ENCODE peak calls at places on chromosomes 1 and 21, in six cellular contexts. One of them, this sample, is unnamed.

GRCh38 chr1:64686828-64687724 is 57.8 kb upstream of the RAVER2 start:
- DNase-seq in HCEC 1CT: peak
- DNase-seq in lower lobe of right lung: no peak
- DNase-seq in amniotic stem cell: no peak
- DNase-seq in T-helper 1 cell: no peak
- DNase-seq in GM04504: peak
- DNase-seq in this sample: peak

GRCh38 chr1:155974208-155975165 is 3.9 kb downstream of the ARHGEF2 start:
- DNase-seq in HCEC 1CT: no peak
- DNase-seq in lower lobe of right lung: no peak
- DNase-seq in amniotic stem cell: no peak
- DNase-seq in T-helper 1 cell: no peak
- DNase-seq in GM04504: no peak
- DNase-seq in this sample: no peak

GRCh38 chr1:25123551-25123950 is 108.8 kb downstream of the SYF2 start:
- DNase-seq in HCEC 1CT: no peak
- DNase-seq in lower lobe of right lung: no peak
- DNase-seq in amniotic stem cell: no peak
- DNase-seq in T-helper 1 cell: no peak
- DNase-seq in GM04504: no peak
- DNase-seq in this sample: no peak

GRCh38 chr1:62685431-62685859 is 2.7 kb downstream of the DOCK7 start:
- DNase-seq in HCEC 1CT: peak
- DNase-seq in lower lobe of right lung: no peak
- DNase-seq in amniotic stem cell: no peak
- DNase-seq in T-helper 1 cell: no peak
- DNase-seq in GM04504: no peak
- DNase-seq in this sample: no peak

GRCh38 chr1:167794043-167794442 is 72.3 kb downstream of the MPZL1 start:
- DNase-seq in HCEC 1CT: no peak
- DNase-seq in lower lobe of right lung: no peak
- DNase-seq in amniotic stem cell: no peak
- DNase-seq in T-helper 1 cell: no peak
- DNase-seq in GM04504: no peak
- DNase-seq in this sample: no peak

GRCh38 chr21:38286739-38287426 is 30.1 kb downstream of the KCNJ15 start:
- DNase-seq in HCEC 1CT: no peak
- DNase-seq in lower lobe of right lung: no peak
- DNase-seq in amniotic stem cell: no peak
- DNase-seq in T-helper 1 cell: no peak
- DNase-seq in GM04504: no peak
- DNase-seq in this sample: no peak

GRCh38 chr1:26045712-26046312 is at the start of gene SLC30A2:
- DNase-seq in HCEC 1CT: no peak
- DNase-seq in lower lobe of right lung: no peak
- DNase-seq in amniotic stem cell: no peak
- DNase-seq in T-helper 1 cell: no peak
- DNase-seq in GM04504: no peak
- DNase-seq in this sample: no peak

GRCh38 chr1:99674665-99675064 is 28.8 kb downstream of the PALMD start:
- DNase-seq in HCEC 1CT: no peak
- DNase-seq in lower lobe of right lung: no peak
- DNase-seq in amniotic stem cell: no peak
- DNase-seq in T-helper 1 cell: no peak
- DNase-seq in GM04504: no peak
- DNase-seq in this sample: no peak

GRCh38 chr1:26574690-26575349 is 45.3 kb downstream of the RPS6KA1 start:
- DNase-seq in HCEC 1CT: peak
- DNase-seq in lower lobe of right lung: no peak
- DNase-seq in amniotic stem cell: no peak
- DNase-seq in T-helper 1 cell: no peak
- DNase-seq in GM04504: peak
- DNase-seq in this sample: peak

GRCh38 chr1:16905112-16905855 is 9.5 kb downstream of the RNU1-2 start:
- DNase-seq in HCEC 1CT: peak
- DNase-seq in lower lobe of right lung: no peak
- DNase-seq in amniotic stem cell: peak
- DNase-seq in T-helper 1 cell: no peak
- DNase-seq in GM04504: no peak
- DNase-seq in this sample: peak

GRCh38 chr1:235068155-235069121 is 60.2 kb downstream of the TOMM20 start:
- DNase-seq in HCEC 1CT: peak
- DNase-seq in lower lobe of right lung: peak
- DNase-seq in amniotic stem cell: no peak
- DNase-seq in T-helper 1 cell: no peak
- DNase-seq in GM04504: no peak
- DNase-seq in this sample: no peak

GRCh38 chr1:206021796-206022365 is 1.8 kb downstream of the CTSE start:
- DNase-seq in HCEC 1CT: peak
- DNase-seq in lower lobe of right lung: no peak
- DNase-seq in amniotic stem cell: no peak
- DNase-seq in T-helper 1 cell: no peak
- DNase-seq in GM04504: no peak
- DNase-seq in this sample: no peak

GRCh38 chr1:246008256-246008901 is 498.7 kb downstream of the SMYD3 start:
- DNase-seq in HCEC 1CT: no peak
- DNase-seq in lower lobe of right lung: no peak
- DNase-seq in amniotic stem cell: no peak
- DNase-seq in T-helper 1 cell: no peak
- DNase-seq in GM04504: no peak
- DNase-seq in this sample: no peak

GRCh38 chr1:57307382-57307781 is 116.5 kb downstream of the DAB1 start:
- DNase-seq in HCEC 1CT: no peak
- DNase-seq in lower lobe of right lung: no peak
- DNase-seq in amniotic stem cell: no peak
- DNase-seq in T-helper 1 cell: peak
- DNase-seq in GM04504: no peak
- DNase-seq in this sample: no peak

GRCh38 chr1:243731974-243732373 is 118.1 kb downstream of the AKT3 start:
- DNase-seq in HCEC 1CT: no peak
- DNase-seq in lower lobe of right lung: no peak
- DNase-seq in amniotic stem cell: no peak
- DNase-seq in T-helper 1 cell: no peak
- DNase-seq in GM04504: no peak
- DNase-seq in this sample: no peak

GRCh38 chr1:235902638-235903542 is 36.2 kb upstream of the LYST start:
- DNase-seq in HCEC 1CT: peak
- DNase-seq in lower lobe of right lung: peak
- DNase-seq in amniotic stem cell: no peak
- DNase-seq in T-helper 1 cell: no peak
- DNase-seq in GM04504: peak
- DNase-seq in this sample: peak

GRCh38 chr21:45142916-45143315 is 68.5 kb downstream of the ADARB1 start:
- DNase-seq in HCEC 1CT: no peak
- DNase-seq in lower lobe of right lung: no peak
- DNase-seq in amniotic stem cell: no peak
- DNase-seq in T-helper 1 cell: no peak
- DNase-seq in GM04504: no peak
- DNase-seq in this sample: no peak

GRCh38 chr1:41502912-41503311 is 18.4 kb upstream of the EDN2 start:
- DNase-seq in HCEC 1CT: no peak
- DNase-seq in lower lobe of right lung: no peak
- DNase-seq in amniotic stem cell: no peak
- DNase-seq in T-helper 1 cell: no peak
- DNase-seq in GM04504: no peak
- DNase-seq in this sample: peak

GRCh38 chr1:31374511-31375196 is 1.8 kb upstream of the FABP3 start:
- DNase-seq in HCEC 1CT: peak
- DNase-seq in lower lobe of right lung: no peak
- DNase-seq in amniotic stem cell: no peak
- DNase-seq in T-helper 1 cell: no peak
- DNase-seq in GM04504: peak
- DNase-seq in this sample: no peak

GRCh38 chr1:86436041-86436440 is 12.1 kb downstream of the CLCA2 start:
- DNase-seq in HCEC 1CT: no peak
- DNase-seq in lower lobe of right lung: no peak
- DNase-seq in amniotic stem cell: no peak
- DNase-seq in T-helper 1 cell: no peak
- DNase-seq in GM04504: no peak
- DNase-seq in this sample: peak

GRCh38 chr1:202951437-202951836 is 6.7 kb downstream of the ADIPOR1 start:
- DNase-seq in HCEC 1CT: no peak
- DNase-seq in lower lobe of right lung: no peak
- DNase-seq in amniotic stem cell: no peak
- DNase-seq in T-helper 1 cell: no peak
- DNase-seq in GM04504: no peak
- DNase-seq in this sample: no peak

This sample was measured in astrocyte of the cerebellum.